ENCODE peak calls at places on chromosomes 2 and 18, in five cellular contexts. X, L, T, Q and U are unnamed samples.
A peak's percentile ranks its signal among the peaks of the same experiment; 100 is the strongest.

GRCh38 chr2:179596018-179596417 is 265.4 kb downstream of the ZNF385B start:
- DNase-seq in X (no peak), L (no peak), T (no peak), Q (no peak), U (no peak)

GRCh38 chr2:115190459-115190858 is 748.0 kb downstream of the DPP10 start:
- DNase-seq in X (no peak), L (no peak), T (no peak), Q (no peak), U (no peak)

GRCh38 chr2:158179660-158180059 is 78.0 kb downstream of the UPP2 start:
- DNase-seq in X (peak; percentile 18), L (no peak), T (no peak), Q (peak; percentile 35), U (no peak)

GRCh38 chr2:209619782-209620181 is 151.8 kb upstream of the UNC80 start:
- DNase-seq in X (no peak), L (no peak), T (no peak), Q (no peak), U (no peak)

GRCh38 chr18:11511434-11512095 is 97.8 kb upstream of the SLC35G4 start:
- DNase-seq in X (no peak), L (no peak), T (no peak), Q (no peak), U (peak; percentile 39)

GRCh38 chr18:43034683-43035500 is 80.6 kb downstream of the RIT2 start:
- DNase-seq in X (no peak), L (no peak), T (no peak), Q (no peak), U (no peak)

GRCh38 chr2:28635251-28635650 is 116.4 kb upstream of the PPP1CB start:
- DNase-seq in X (no peak), L (no peak), T (no peak), Q (no peak), U (no peak)

GRCh38 chr18:79275992-79276391 is 119.7 kb upstream of the NFATC1 start:
- DNase-seq in X (no peak), L (no peak), T (no peak), Q (no peak), U (peak; percentile 37)

GRCh38 chr18:9530226-9531009 is 55.1 kb downstream of the RALBP1 start:
- DNase-seq in X (no peak), L (no peak), T (no peak), Q (no peak), U (no peak)

GRCh38 chr2:43559391-43560230 is 36.2 kb downstream of the THADA start:
- DNase-seq in X (no peak), L (no peak), T (no peak), Q (no peak), U (peak; percentile 45)

GRCh38 chr2:48445091-48445725 is 84.7 kb upstream of the STON1 start:
- DNase-seq in X (no peak), L (no peak), T (no peak), Q (no peak), U (no peak)

DNA sequence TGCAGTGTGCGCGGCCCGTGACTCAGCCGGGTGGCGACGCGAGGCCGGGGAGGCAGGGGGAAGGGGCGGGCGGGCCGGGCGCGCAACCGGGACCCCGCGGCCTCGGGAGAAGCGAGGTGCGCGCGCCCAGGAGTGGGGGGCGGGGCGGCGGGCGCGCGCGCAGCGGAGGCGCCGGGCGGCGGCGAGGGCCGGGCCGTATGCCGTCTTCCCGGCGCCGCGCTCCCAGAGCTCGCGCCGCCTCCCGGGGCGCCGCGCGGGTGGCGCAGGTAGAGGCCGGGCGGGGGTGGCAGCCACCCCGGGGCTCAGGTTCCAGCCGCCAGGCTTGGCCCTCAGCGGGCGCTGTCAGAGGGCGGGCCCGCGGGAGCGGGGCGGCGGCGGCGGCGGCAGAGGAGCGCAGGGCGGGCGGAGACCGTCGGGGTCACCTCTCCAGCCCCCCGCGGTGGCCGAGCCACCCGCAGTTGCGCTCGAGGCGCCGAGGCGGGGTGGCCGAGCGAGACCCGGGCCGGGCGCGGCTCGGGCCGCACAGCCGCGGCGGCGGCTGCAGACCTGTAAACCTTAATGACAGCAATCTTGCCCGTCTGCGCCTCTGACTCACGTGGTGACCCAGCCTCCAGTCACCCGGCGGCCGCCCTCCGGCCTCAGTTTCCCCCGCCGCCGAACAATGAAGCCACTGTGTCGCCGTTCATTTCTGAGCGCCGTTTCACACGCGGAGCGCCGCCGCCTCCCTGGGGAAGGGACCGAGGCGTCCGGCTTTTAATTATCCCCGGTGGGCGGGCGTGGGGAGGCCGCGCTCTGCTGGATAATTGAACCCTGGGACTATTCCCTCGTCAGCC is 25.3 kb upstream of the SMAD7 start:
- DNase-seq in X (peak; percentile 62), L (peak; percentile 74), T (peak; percentile 94), Q (no peak), U (no peak)
- TF ChIP-seq KDM1A in X (no peak), L (no peak), T (no peak), Q (no peak), U (no peak)

GRCh38 chr2:171615071-171615470 is 72.2 kb upstream of the DYNC1I2 start:
- DNase-seq in X (no peak), L (no peak), T (no peak), Q (no peak), U (no peak)
- TF ChIP-seq KDM1A in X (no peak), L (no peak), T (no peak), Q (no peak), U (no peak)

GRCh38 chr2:226791056-226791486 is 8.5 kb downstream of the IRS1 start:
- DNase-seq in X (no peak), L (no peak), T (no peak), Q (no peak), U (peak; percentile 30)
- TF ChIP-seq KDM1A in X (no peak), L (no peak), T (no peak), Q (no peak), U (no peak)

DNA sequence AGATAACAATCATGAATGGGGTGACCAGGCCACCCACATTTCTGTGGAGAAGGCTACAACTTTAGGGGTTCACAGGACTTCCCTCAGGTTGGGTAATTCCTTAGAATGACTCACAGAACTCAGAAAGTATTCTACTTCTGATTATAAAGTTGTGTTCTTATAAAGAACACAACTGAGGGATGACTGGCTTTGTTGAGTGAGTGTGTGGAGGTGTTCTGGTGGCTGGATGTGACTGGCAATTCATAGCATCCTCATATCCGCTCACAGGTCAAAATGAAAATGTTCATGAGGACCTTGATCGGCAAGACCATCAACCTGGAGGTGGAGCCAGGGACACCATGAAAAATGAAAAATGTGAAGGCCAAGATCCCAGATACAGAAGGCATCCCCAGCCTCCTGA is 143.3 kb upstream of the CAB39 start:
- DNase-seq in X (no peak), L (no peak), T (no peak), Q (no peak), U (no peak)
- TF ChIP-seq KDM1A in X (no peak), L (no peak), T (no peak), Q (no peak), U (no peak)

GRCh38 chr2:239225921-239226561 is 174.8 kb downstream of the HDAC4 start:
- DNase-seq in X (no peak), L (no peak), T (no peak), Q (no peak), U (no peak)

GRCh38 chr2:239227111-239227581 is 173.7 kb downstream of the HDAC4 start:
- DNase-seq in X (no peak), L (no peak), T (no peak), Q (no peak), U (no peak)

GRCh38 chr2:239226677-239227076 is 174.1 kb downstream of the HDAC4 start:
- DNase-seq in X (no peak), L (no peak), T (no peak), Q (no peak), U (no peak)

GRCh38 chr2:239229545-239230279 is 171.1 kb downstream of the HDAC4 start:
- DNase-seq in X (no peak), L (no peak), T (no peak), Q (no peak), U (no peak)

DNA sequence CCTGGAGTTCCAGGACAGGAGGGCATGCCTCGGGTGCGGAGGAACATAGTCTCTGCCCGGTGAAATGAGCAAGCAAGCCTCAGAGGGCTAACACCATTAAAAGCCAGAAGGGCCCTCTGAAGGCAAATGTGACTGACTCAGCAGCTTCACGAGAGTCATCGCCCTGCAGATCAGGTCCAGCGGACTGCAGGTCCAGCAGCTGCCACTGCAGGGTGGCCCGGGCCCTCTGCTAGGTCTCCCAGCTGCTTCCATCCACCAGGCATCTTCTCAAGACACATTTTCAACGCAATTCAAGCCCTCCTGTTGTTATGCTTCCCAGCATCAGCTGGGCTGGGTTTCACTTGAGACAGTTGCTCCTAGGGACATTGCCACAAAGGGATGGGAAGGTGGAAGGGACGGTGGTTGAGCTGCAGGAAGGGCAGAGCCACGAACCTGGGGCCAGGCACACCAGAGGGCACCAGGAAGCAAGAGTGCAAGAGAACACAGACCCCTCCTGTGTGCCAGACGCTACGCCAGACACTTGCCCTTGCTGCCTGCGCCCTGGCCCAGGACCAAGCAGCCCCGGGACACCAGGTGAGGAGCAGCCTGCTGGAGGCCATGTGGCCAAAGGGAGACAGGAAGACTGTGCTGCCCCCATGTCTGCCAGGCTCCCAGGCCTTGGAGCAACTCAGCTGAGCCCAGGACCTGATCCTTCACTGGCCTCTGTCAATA is 173.0 kb downstream of the HDAC4 start:
- DNase-seq in X (no peak), L (no peak), T (no peak), Q (no peak), U (no peak)
- TF ChIP-seq KDM1A in X (no peak), L (no peak), T (no peak), Q (no peak), U (no peak)

DNA sequence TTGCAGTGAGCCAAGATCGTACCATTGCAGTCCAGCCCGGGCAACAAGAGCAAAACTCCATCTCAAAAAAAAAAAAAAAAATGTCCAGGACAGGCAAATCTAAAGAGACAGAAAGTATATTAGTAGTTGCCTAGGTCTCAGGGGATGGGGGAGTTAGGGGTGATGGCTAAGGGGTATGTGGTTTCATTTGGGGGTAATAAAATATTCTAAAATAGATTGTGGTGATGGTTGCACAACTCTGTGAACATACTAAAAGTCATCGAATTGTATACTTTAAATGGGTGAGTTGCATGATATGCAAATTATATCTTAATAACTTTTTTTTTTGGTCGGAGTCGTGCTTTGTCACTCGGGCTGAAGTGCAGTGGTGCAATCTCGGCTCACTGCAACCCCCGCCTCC is 34.2 kb upstream of the ACTR2 start:
- DNase-seq in X (no peak), L (no peak), T (no peak), Q (no peak), U (no peak)
- TF ChIP-seq KDM1A in X (no peak), L (no peak), T (no peak), Q (no peak), U (no peak)